ENCODE peak calls at places on chromosomes 16 and 17, in eight cellular contexts. M is left ventricle myocardium inferior; A is CD8-positive, alpha-beta T cell; P is neural progenitor cell; U is progenitor cell of endocrine pancreas; D is stimulated activated CD4-positive, alpha-beta T cell treated with anti-CD3 and anti-CD28 coated beads, TNF-alpha, amount 100 ng/mL, for 4 hours; O is NCI-H226; X is activated T-helper 1 cell treated with Interleukin-2 at 50 U/mL for 16 hours. B is an unnamed sample.

GRCh38 chr16:705748-706188 is at the start of gene FBXL16:
- DNase-seq in U (no peak), O (peak; percentile 28), P (peak; percentile 58), X (no peak), M (no peak), D (no peak), A (no peak), B (no peak)

GRCh38 chr16:51394401-51394800 is 243.3 kb upstream of the SALL1 start:
- DNase-seq in X (no peak), D (no peak), M (no peak), U (no peak), P (no peak), O (no peak), A (no peak), B (no peak)

GRCh38 chr17:80819422-80820164 is 172.0 kb upstream of the CHMP6 start:
- DNase-seq in U (no peak), A (no peak), X (no peak), M (no peak), D (no peak), P (no peak), O (no peak), B (no peak)

GRCh38 chr16:53043986-53044571 is 8.6 kb downstream of the CHD9NB start:
- DNase-seq in O (no peak), D (no peak), X (no peak), M (no peak), P (peak; percentile 67), U (no peak), A (no peak), B (no peak)

GRCh38 chr17:8123695-8124349 is at the start of gene HES7:
- DNase-seq in D (no peak), P (peak; percentile 82), X (no peak), U (no peak), A (no peak), M (no peak), O (no peak), B (no peak)

GRCh38 chr17:27485125-27485524 is 28.9 kb downstream of the KSR1 start:
- DNase-seq in P (no peak), U (no peak), M (no peak), X (no peak), D (no peak), A (no peak), O (no peak), B (no peak)

GRCh38 chr16:67857547-67858233 is 10.2 kb upstream of the CENPT start:
- DNase-seq in A (no peak), U (no peak), M (peak; percentile 61), O (peak; percentile 93), X (no peak), P (no peak), D (no peak), B (no peak)

GRCh38 chr17:32596206-32596605 is 109.4 kb downstream of the CDK5R1 start:
- DNase-seq in A (no peak), M (no peak), P (no peak), X (no peak), O (no peak), D (no peak), U (no peak), B (no peak)

B was measured in activated CD4-positive, CD25-positive, alpha-beta regulatory T cell.